ENCODE peak calls at places on chromosomes 11 and 22, in four cellular contexts. Z is activated naive CD4-positive, alpha-beta T cell; I is hypothalamus; M is amniotic stem cell. O is an unnamed sample.
A peak's percentile ranks its signal among the peaks of the same experiment; 100 is the strongest.

GRCh38 chr11:57668467-57668890 is 565 bp downstream of the ZDHHC5 start:
- DNase-seq in Z (peak; percentile 40), I (no peak), M (no peak), O (no peak)

GRCh38 chr11:104759464-104759863 is 138.8 kb downstream of the CASP12 start:
- DNase-seq in Z (no peak), I (no peak), M (no peak), O (no peak)

GRCh38 chr22:30878516-30879365 is 89.8 kb downstream of the MORC2 start:
- DNase-seq in Z (no peak), I (no peak), M (no peak), O (no peak)

GRCh38 chr11:4092031-4092430 is 2.6 kb upstream of the RRM1 start:
- DNase-seq in Z (no peak), I (no peak), M (no peak), O (no peak)

GRCh38 chr11:112728288-112728687 is 232.9 kb upstream of the NCAM1 start:
- DNase-seq in Z (no peak), I (no peak), M (no peak), O (no peak)

GRCh38 chr11:119065369-119065768 is 2.2 kb upstream of the VPS11 start:
- DNase-seq in Z (no peak), I (no peak), M (no peak), O (no peak)

GRCh38 chr11:64060861-64061444 is 25.2 kb downstream of the FLRT1 start:
- DNase-seq in Z (peak; percentile 21), I (peak; percentile 31), M (no peak), O (no peak)

GRCh38 chr11:106642331-106642730 is 375.9 kb downstream of the GUCY1A2 start:
- DNase-seq in Z (no peak), I (no peak), M (peak; percentile 39), O (no peak)

GRCh38 chr11:116598036-116598435 is 174.8 kb downstream of the BUD13 start:
- DNase-seq in Z (no peak), I (no peak), M (no peak), O (no peak)

GRCh38 chr11:795638-796564 is 2.2 kb downstream of the SLC25A22 start:
- DNase-seq in Z (peak; percentile 66), I (no peak), M (peak; percentile 81), O (no peak)

GRCh38 chr22:46726066-46726985 is 11.7 kb downstream of the CERK start:
- DNase-seq in Z (no peak), I (no peak), M (no peak), O (no peak)

GRCh38 chr11:75568616-75569219 is 6.7 kb downstream of the SERPINH1 start:
- DNase-seq in Z (no peak), I (no peak), M (no peak), O (no peak)

GRCh38 chr11:2204361-2205213 is 33.0 kb upstream of the TH start:
- DNase-seq in Z (no peak), I (no peak), M (no peak), O (no peak)

GRCh38 chr11:125425601-125426000 is 70.5 kb downstream of the FEZ1 start:
- DNase-seq in Z (no peak), I (no peak), M (no peak), O (no peak)

GRCh38 chr11:72828081-72828567 is 13.9 kb downstream of the ATG16L2 start:
- DNase-seq in Z (no peak), I (no peak), M (no peak), O (no peak)

GRCh38 chr11:1732421-1733008 is 17.9 kb downstream of the IFITM10 start:
- DNase-seq in Z (no peak), I (no peak), M (no peak), O (no peak)

GRCh38 chr11:29317669-29318068 is 699.2 kb downstream of the KCNA4 start:
- DNase-seq in Z (no peak), I (no peak), M (no peak), O (no peak)

GRCh38 chr11:130804306-130805077 is 111.8 kb downstream of the SNX19 start:
- DNase-seq in Z (no peak), I (no peak), M (no peak), O (no peak)

GRCh38 chr11:36073411-36074203 is 129.7 kb downstream of the LDLRAD3 start:
- DNase-seq in Z (no peak), I (no peak), M (no peak), O (no peak)

GRCh38 chr11:91932151-91932821 is 292.3 kb upstream of the FAT3 start:
- DNase-seq in Z (no peak), I (no peak), M (no peak), O (no peak)

GRCh38 chr22:37294747-37295146 is 12.4 kb downstream of the CYTH4 start:
- DNase-seq in Z (no peak), I (no peak), M (no peak), O (no peak)

GRCh38 chr11:46914363-46914762 is 4.0 kb downstream of the LRP4 start:
- DNase-seq in Z (no peak), I (no peak), M (no peak), O (no peak)

GRCh38 chr11:15248749-15249148 is 134.0 kb downstream of the INSC start:
- DNase-seq in Z (no peak), I (no peak), M (no peak), O (no peak)

GRCh38 chr11:29780756-29781155 is 236.1 kb downstream of the KCNA4 start:
- DNase-seq in Z (no peak), I (no peak), M (no peak), O (no peak)

GRCh38 chr22:35437038-35437437 is 37.1 kb downstream of the MCM5 start:
- DNase-seq in Z (no peak), I (no peak), M (no peak), O (no peak)

GRCh38 chr11:45926536-45927331 is 4.3 kb downstream of the LARGE2 start:
- DNase-seq in Z (no peak), I (no peak), M (no peak), O (no peak)

O was measured in central memory CD8-positive, alpha-beta T cell.